ENCODE peak calls at places on chromosome 20, in four cellular contexts. G is HepG2, B is GM12878, Q is K562. R is an unnamed sample.

GRCh38 chr20:31670371-31671228 is 32.9 kb downstream of the COX4I2 start:
- DNase-seq in G (no peak), Q (no peak), B (no peak), R (no peak)

GRCh38 chr20:4875578-4876067 is 125.7 kb downstream of the SLC23A2 start:
- DNase-seq in B (peak), Q (no peak), G (no peak), R (no peak)

GRCh38 chr20:49766979-49767419 is 45.6 kb upstream of the SLC9A8 start:
- DNase-seq in B (no peak), Q (no peak), G (no peak), R (no peak)

GRCh38 chr20:19015326-19015725 is 197.1 kb upstream of the SLC24A3 start:
- DNase-seq in Q (no peak), G (no peak), B (no peak), R (no peak)

GRCh38 chr20:33910529-33911327 is 83.0 kb upstream of the RALY start:
- DNase-seq in Q (no peak), B (no peak), G (no peak), R (no peak)

GRCh38 chr20:33516882-33517281 is 27.0 kb downstream of the CBFA2T2 start:
- DNase-seq in Q (no peak), G (no peak), B (no peak), R (no peak)

GRCh38 chr20:32474967-32475819 is 109.9 kb downstream of the NOL4L start:
- DNase-seq in G (peak), B (no peak), Q (peak), R (peak)

GRCh38 chr20:50837532-50838321 is 42.9 kb downstream of the BCAS4 start:
- DNase-seq in Q (peak), B (no peak), G (no peak), R (no peak)

GRCh38 chr20:14951707-14952106 is 614.3 kb upstream of the FLRT3 start:
- DNase-seq in Q (no peak), G (peak), B (no peak), R (no peak)

DNA sequence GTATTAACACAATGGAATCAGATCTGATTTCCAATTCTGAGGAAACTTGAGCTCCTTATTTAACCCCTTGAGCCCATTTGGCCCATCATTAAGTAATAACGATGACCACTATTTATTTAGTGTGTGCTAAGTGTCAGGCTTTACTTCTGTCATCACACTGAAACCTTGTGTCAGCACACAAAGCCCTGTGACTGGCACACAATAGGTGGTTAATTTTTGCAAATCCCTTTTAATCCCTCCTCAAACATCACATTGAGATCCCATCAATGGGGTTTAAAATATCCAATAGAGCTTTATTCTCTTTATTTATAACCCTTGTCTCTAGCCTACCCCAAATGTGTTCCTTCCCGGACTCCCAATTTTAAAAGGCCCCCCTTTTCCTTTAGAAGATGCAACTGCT is 656.8 kb upstream of the CHD6 start:
- DNase-seq in B (no peak), G (no peak), Q (no peak), R (no peak)
- TF ChIP-seq TCF7 in B (no peak), G (no peak), Q (no peak), R (no peak)

GRCh38 chr20:7723284-7723683 is 217.0 kb downstream of the HAO1 start:
- DNase-seq in G (no peak), Q (no peak), B (no peak), R (no peak)
- TF ChIP-seq MAX in G (no peak), Q (no peak), B (no peak), R (no peak)

DNA sequence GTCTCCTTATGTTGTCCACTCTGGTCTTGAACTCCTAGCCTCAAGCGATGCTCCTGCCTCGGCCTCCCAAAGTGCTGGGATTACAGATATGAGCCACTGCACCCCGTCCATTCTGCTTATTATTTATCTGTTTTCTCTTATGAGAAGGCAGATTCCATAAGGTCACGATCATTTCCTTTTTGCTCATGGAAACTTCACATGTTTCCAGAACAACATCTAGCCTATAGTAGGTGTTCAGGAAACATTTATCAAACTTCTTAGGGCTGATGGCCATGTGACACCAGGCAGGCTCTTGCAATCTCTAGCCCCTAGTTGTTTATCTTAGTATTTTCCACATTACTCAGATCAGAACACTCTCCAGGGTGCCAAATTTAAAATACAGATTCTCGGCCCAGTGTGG is 61.2 kb downstream of the ZFP64 start:
- DNase-seq in G (no peak), Q (no peak), B (no peak), R (no peak)
- TF ChIP-seq ESRRA in G (no peak), Q (no peak), B (no peak), R (no peak)

GRCh38 chr20:2816583-2817340 is 598 bp downstream of the TMEM239 start:
- DNase-seq in G (no peak), Q (peak), B (no peak), R (peak)

GRCh38 chr20:2817341-2817726 is 1.2 kb downstream of the TMEM239 start:
- DNase-seq in G (no peak), Q (no peak), B (no peak), R (no peak)

GRCh38 chr20:2816030-2816582 is at the start of gene TMEM239:
- DNase-seq in G (no peak), B (no peak), Q (no peak), R (no peak)

GRCh38 chr20:2820084-2820895 is 4.1 kb downstream of the TMEM239 start:
- DNase-seq in G (no peak), Q (peak), B (no peak), R (peak)

DNA sequence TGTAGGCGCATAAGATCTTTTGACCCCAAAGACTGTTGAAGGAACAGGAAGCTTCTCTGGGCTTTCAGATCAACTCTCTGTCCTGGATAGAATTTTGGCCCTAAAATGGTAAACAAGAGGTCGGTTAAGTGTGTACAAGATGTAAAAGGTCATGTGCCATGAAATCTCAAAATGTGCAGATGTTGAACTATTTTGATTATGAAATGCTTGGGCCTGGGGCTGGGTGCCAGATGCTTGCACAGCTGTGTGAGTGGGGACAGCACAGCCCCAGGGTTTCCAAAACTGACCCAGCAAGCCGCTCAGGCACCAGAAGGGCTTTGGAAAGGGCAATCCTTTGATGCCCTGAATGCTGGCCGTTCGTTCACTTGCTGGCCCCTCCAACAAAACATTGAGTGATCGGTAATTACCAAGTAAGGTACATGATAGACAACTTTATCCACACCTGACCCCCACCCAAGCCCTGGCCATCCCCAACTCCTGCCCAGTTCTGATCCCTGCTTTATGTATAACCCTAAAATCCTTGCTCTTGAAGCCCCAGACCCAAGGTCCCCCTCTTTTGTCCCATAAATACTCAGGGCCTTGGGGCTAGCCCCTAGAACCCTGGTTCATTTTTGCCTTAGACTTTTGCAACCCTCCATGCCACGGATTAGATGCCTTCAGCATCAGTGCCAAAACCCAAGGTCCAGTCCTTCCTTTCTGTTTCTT is 1.9 kb downstream of the TMEM239 start:
- DNase-seq in Q (no peak), B (no peak), G (no peak), R (no peak)
- TF ChIP-seq TCF7 in Q (no peak), B (no peak), G (no peak), R (no peak)

GRCh38 chr20:13262302-13262650 is 41.2 kb downstream of the ISM1 start:
- DNase-seq in Q (no peak), B (no peak), G (no peak), R (no peak)

GRCh38 chr20:13260620-13261279 is 39.7 kb downstream of the ISM1 start:
- DNase-seq in B (no peak), G (peak), Q (no peak), R (no peak)

GRCh38 chr20:13262701-13263335 is 41.7 kb downstream of the ISM1 start:
- DNase-seq in G (no peak), B (no peak), Q (no peak), R (no peak)

GRCh38 chr20:13259921-13260320 is 38.8 kb downstream of the ISM1 start:
- DNase-seq in Q (no peak), B (no peak), G (no peak), R (no peak)

GRCh38 chr20:13261460-13262301 is 40.6 kb downstream of the ISM1 start:
- DNase-seq in G (peak), Q (peak), B (no peak), R (peak)
- TF ChIP-seq MAX in G (no peak), Q (no peak), B (no peak), R (no peak)

GRCh38 chr20:21125072-21125848 is 622 bp upstream of the KIZ start:
- DNase-seq in G (peak), Q (no peak), B (no peak), R (peak)
- TF ChIP-seq ESRRA in G (no peak), Q (no peak), B (no peak), R (no peak)

DNA sequence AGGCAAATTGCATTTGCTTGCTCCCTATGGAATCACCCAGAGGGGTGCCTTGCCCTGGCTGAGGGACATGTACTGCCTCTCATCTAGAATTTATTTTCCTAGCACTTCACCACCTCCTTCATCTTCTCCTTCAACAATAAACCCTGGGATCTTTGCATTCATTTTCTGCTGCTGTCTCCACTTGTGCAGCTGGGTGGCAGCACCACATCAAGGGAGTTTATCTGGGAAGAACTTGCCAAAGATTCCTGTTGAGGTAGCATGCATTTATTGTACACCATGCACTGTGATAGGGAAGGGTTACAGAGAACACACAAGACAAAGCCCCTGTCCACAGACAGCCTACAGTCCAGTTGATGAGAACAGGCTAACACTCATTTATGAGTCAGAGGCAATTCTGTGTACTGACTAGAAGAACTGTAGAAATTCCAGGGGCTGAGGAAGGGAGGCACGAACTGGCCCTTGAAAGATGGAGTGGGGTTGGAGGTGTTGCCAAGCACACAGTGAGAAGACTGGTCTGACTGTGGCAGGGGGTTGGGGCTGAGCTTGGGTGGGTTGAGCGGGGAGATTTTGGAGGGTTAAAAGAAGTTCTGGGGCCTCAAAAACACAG is 17.5 kb downstream of the C20orf173 start:
- DNase-seq in B (no peak), Q (peak), G (peak), R (peak)
- TF ChIP-seq TCF7 in B (no peak), Q (no peak), G (no peak), R (no peak)

GRCh38 chr20:37879843-37880242 is 23.1 kb upstream of the VSTM2L start:
- DNase-seq in G (no peak), Q (no peak), B (no peak), R (no peak)

GRCh38 chr20:37881601-37882343 is 21.2 kb upstream of the VSTM2L start:
- DNase-seq in G (no peak), Q (no peak), B (no peak), R (no peak)

GRCh38 chr20:37882961-37883712 is 19.8 kb upstream of the VSTM2L start:
- DNase-seq in B (no peak), Q (no peak), G (peak), R (no peak)

GRCh38 chr20:37879003-37879599 is 23.8 kb upstream of the VSTM2L start:
- DNase-seq in B (no peak), G (no peak), Q (no peak), R (no peak)

DNA sequence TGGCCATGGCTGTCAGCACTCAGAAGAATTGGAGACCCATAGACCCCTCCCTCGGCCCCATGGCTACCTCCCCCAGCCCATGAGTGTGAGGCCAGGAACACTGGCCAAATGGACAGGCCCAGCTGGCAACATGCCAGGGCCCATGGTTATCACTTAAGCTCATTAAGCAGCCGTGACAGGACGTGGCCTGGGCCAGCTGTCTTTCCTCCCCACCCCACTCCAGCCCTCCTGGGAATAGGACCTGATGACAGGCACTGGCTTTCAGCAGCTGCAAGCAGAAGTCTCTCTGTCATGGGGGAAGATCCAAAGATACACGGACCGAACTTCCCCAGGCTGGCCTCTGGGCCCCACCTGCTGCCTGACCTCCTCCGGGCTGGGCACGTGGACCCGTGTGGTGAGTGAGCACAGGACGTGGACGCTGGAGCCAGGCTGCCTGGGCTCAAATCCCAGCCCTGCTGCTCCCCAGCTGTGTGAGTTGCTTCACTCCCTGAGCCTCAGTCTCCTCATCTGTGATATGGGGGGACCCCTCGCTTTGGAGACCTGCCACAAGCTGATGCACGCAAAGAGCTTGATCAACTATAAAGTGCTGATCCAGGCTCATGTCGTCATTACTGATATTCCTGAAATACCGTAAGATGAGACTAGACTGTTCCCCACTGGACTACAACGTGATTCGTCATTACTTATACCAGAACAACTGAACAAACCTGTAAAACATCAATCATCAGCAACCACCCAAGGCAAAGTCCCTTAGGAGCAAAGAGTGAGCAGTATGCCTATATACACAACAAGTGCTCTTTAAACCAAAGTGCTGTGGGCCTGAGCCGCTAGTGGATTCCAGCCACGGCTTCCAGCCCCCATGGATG is 22.0 kb upstream of the VSTM2L start:
- DNase-seq in G (peak), B (no peak), Q (peak), R (no peak)
- TF ChIP-seq MAX in G (peak), B (no peak), Q (peak), R (no peak)

DNA sequence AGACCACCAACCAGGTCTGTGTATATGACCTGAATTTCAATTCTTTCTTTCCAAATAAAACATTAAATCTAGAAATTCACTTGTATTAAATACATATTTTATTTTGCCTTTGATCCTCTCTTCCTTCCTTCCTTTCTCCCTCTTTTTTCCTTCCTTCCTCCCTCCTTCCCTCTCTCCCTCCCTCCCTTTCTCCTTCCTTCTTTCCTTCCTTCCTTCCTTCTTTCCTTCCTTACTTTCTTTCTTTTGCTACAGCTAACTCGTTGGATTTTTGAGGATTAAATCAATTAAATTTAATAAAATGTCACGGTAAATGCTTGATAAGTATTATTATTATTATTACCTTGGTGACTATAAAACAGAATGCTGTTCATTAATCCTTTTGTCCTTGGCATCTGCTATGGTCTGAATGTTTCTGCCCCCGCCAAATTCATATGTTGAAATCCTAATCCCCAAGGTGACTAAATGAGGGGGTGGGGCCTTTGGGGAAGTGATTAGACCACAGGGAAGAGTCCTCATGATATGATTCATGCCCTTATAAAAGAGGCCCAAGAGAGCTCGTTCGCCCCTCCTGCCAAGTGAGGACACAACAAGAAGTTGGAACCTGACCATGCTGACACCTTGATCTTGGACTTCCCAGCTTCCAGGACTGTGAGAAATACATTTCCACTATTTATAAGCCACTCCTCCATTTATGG is 67.6 kb upstream of the BTBD3 start:
- DNase-seq in Q (no peak), B (no peak), G (no peak), R (no peak)
- TF ChIP-seq ESRRA in Q (no peak), B (no peak), G (no peak), R (no peak)